ENCODE peak calls at places on chromosomes 4 and X, in four cellular contexts. A is psoas muscle, E is cardiac fibroblast, Y is HTR-8/SVneo. X is an unnamed sample.

GRCh38 chr4:7635435-7635834 is 200.7 kb upstream of the PSAPL1 start:
- DNase-seq in A (no peak), E (no peak), Y (no peak), X (no peak)

GRCh38 chr4:95049838-95050237 is 292.1 kb downstream of the BMPR1B start:
- DNase-seq in A (no peak), E (peak), Y (no peak), X (no peak)

GRCh38 chr4:40264497-40264896 is 67.7 kb downstream of the RHOH start:
- DNase-seq in A (no peak), E (peak), Y (no peak), X (no peak)

GRCh38 chr4:66920514-66920913 is 624.8 kb downstream of the CENPC start:
- DNase-seq in A (no peak), E (no peak), Y (no peak), X (no peak)

GRCh38 chr4:77001907-77002306 is 52.4 kb downstream of the SEPTIN11 start:
- DNase-seq in A (no peak), E (peak), Y (no peak), X (no peak)

GRCh38 chr4:67204441-67204840 is 340.9 kb downstream of the CENPC start:
- DNase-seq in A (no peak), E (no peak), Y (no peak), X (no peak)

GRCh38 chr4:124711469-124712416 is 789 bp downstream of the ANKRD50 start:
- DNase-seq in A (no peak), E (peak), Y (peak), X (peak)

GRCh38 chrX:108064001-108064400 is 19.1 kb downstream of the VSIG1 start:
- DNase-seq in A (no peak), E (no peak), Y (no peak), X (no peak)

GRCh38 chr4:88706574-88706973 is 8.9 kb upstream of the NAP1L5 start:
- DNase-seq in A (peak), E (peak), Y (peak), X (peak)

GRCh38 chr4:2686379-2687265 is 69.5 kb downstream of the TNIP2 start:
- DNase-seq in A (no peak), E (no peak), Y (no peak), X (no peak)

GRCh38 chr4:4919926-4920325 is 60.5 kb downstream of the MSX1 start:
- DNase-seq in A (peak), E (peak), Y (no peak), X (peak)

GRCh38 chr4:6242271-6243029 is 27.2 kb upstream of the WFS1 start:
- DNase-seq in A (no peak), E (no peak), Y (no peak), X (peak)

GRCh38 chr4:3193531-3194203 is 55.3 kb upstream of the MSANTD1 start:
- DNase-seq in A (no peak), E (peak), Y (peak), X (no peak)

GRCh38 chrX:153818571-153819397 is 11.6 kb downstream of the PDZD4 start:
- DNase-seq in A (peak), E (no peak), Y (peak), X (no peak)

GRCh38 chrX:26952213-26952612 is 510.9 kb downstream of the PPP4R3C start:
- DNase-seq in A (no peak), E (no peak), Y (peak), X (no peak)

GRCh38 chrX:137550561-137551305 is 15.2 kb upstream of the ZIC3 start:
- DNase-seq in A (no peak), E (no peak), Y (no peak), X (no peak)

GRCh38 chr4:35950442-35950841 is 293.9 kb downstream of the ARAP2 start:
- DNase-seq in A (no peak), E (no peak), Y (no peak), X (no peak)

GRCh38 chrX:108511721-108512120 is 72.1 kb downstream of the COL4A5 start:
- DNase-seq in A (no peak), E (peak), Y (no peak), X (no peak)

GRCh38 chr4:118957683-118958082 is 69.0 kb downstream of the SYNPO2 start:
- DNase-seq in A (no peak), E (peak), Y (no peak), X (no peak)

GRCh38 chrX:154321624-154322023 is 26.0 kb downstream of the TKTL1 start:
- DNase-seq in A (no peak), E (no peak), Y (peak), X (no peak)

GRCh38 chr4:13089659-13089998 is 394.5 kb downstream of the RAB28 start:
- DNase-seq in A (no peak), E (no peak), Y (no peak), X (no peak)

GRCh38 chr4:140233811-140234696 is 80.1 kb upstream of the MAML3 start:
- DNase-seq in A (no peak), E (peak), Y (peak), X (no peak)

GRCh38 chrX:38768079-38768478 is 33.2 kb upstream of the MID1IP1 start:
- DNase-seq in A (no peak), E (peak), Y (peak), X (no peak)

GRCh38 chr4:89823416-89823815 is 13.5 kb downstream of the SNCA start:
- DNase-seq in A (no peak), E (peak), Y (peak), X (no peak)

GRCh38 chrX:115112411-115112810 is 76.8 kb upstream of the RBMXL3 start:
- DNase-seq in A (no peak), E (no peak), Y (no peak), X (no peak)

GRCh38 chrX:41634284-41634683 is 54.5 kb upstream of the GPR34 start:
- DNase-seq in A (no peak), E (peak), Y (no peak), X (no peak)

GRCh38 chr4:174318829-174319764 is 35.4 kb downstream of the CEP44 start:
- DNase-seq in A (no peak), E (peak), Y (no peak), X (no peak)

X was measured in aorta.